ENCODE peak calls at places on chromosomes 11 and 22, in five cellular contexts. One of them, this sample, is unnamed.
A peak's percentile ranks its signal among the peaks of the same experiment; 100 is the strongest.

GRCh38 chr11:134032501-134033091 is 36.3 kb upstream of the JAM3 start:
- DNase-seq in retina: peak; percentile 69
- DNase-seq in GM12891: no peak
- DNase-seq in BJ: no peak
- DNase-seq in transverse colon: no peak
- DNase-seq in this sample: no peak

GRCh38 chr22:37472418-37473006 is 13.7 kb downstream of the MFNG start:
- DNase-seq in retina: no peak
- DNase-seq in GM12891: peak; percentile 60
- DNase-seq in BJ: no peak
- DNase-seq in transverse colon: peak; percentile 59
- DNase-seq in this sample: no peak

GRCh38 chr11:75603791-75604736 is 42.0 kb downstream of the SERPINH1 start:
- DNase-seq in retina: no peak
- DNase-seq in GM12891: no peak
- DNase-seq in BJ: peak; percentile 59
- DNase-seq in transverse colon: no peak
- DNase-seq in this sample: no peak

GRCh38 chr11:121763526-121763925 is 310.8 kb upstream of the SORL1-AS1 start:
- DNase-seq in retina: no peak
- DNase-seq in GM12891: peak; percentile 47
- DNase-seq in BJ: no peak
- DNase-seq in transverse colon: no peak
- DNase-seq in this sample: peak; percentile 52

GRCh38 chr22:42716221-42716620 is 4.4 kb downstream of the A4GALT start:
- DNase-seq in retina: no peak
- DNase-seq in GM12891: no peak
- DNase-seq in BJ: no peak
- DNase-seq in transverse colon: no peak
- DNase-seq in this sample: no peak

GRCh38 chr11:74001822-74002286 is 7.0 kb downstream of the UCP3 start:
- DNase-seq in retina: no peak
- DNase-seq in GM12891: no peak
- DNase-seq in BJ: no peak
- DNase-seq in transverse colon: no peak
- DNase-seq in this sample: no peak

GRCh38 chr11:78354741-78355705 is 62.6 kb downstream of the GAB2 start:
- DNase-seq in retina: peak; percentile 61
- DNase-seq in GM12891: no peak
- DNase-seq in BJ: no peak
- DNase-seq in transverse colon: no peak
- DNase-seq in this sample: peak; percentile 22

GRCh38 chr22:46295277-46295971 is 1.2 kb upstream of the GTSE1 start:
- DNase-seq in retina: no peak
- DNase-seq in GM12891: no peak
- DNase-seq in BJ: no peak
- DNase-seq in transverse colon: no peak
- DNase-seq in this sample: no peak

GRCh38 chr11:60851327-60852059 is 4.3 kb downstream of the PTGDR2 start:
- DNase-seq in retina: no peak
- DNase-seq in GM12891: no peak
- DNase-seq in BJ: no peak
- DNase-seq in transverse colon: no peak
- DNase-seq in this sample: no peak

GRCh38 chr22:20530368-20531153 is 23.2 kb downstream of the MED15 start:
- DNase-seq in retina: no peak
- DNase-seq in GM12891: no peak
- DNase-seq in BJ: no peak
- DNase-seq in transverse colon: peak; percentile 56
- DNase-seq in this sample: no peak

GRCh38 chr22:23913306-23913660 is 19.1 kb downstream of the MIF start:
- DNase-seq in retina: no peak
- DNase-seq in GM12891: peak; percentile 53
- DNase-seq in BJ: no peak
- DNase-seq in transverse colon: no peak
- DNase-seq in this sample: peak; percentile 57

GRCh38 chr11:122931510-122931909 is 49.0 kb downstream of the JHY start:
- DNase-seq in retina: no peak
- DNase-seq in GM12891: no peak
- DNase-seq in BJ: no peak
- DNase-seq in transverse colon: no peak
- DNase-seq in this sample: no peak

GRCh38 chr11:18394928-18395734 is 768 bp downstream of the LDHA start:
- DNase-seq in retina: no peak
- DNase-seq in GM12891: no peak
- DNase-seq in BJ: no peak
- DNase-seq in transverse colon: peak; percentile 34
- DNase-seq in this sample: peak; percentile 20

GRCh38 chr11:69357458-69358397 is 63.8 kb downstream of the MYEOV start:
- DNase-seq in retina: no peak
- DNase-seq in GM12891: no peak
- DNase-seq in BJ: no peak
- DNase-seq in transverse colon: peak; percentile 6
- DNase-seq in this sample: no peak

GRCh38 chr11:94271885-94272372 is 32.5 kb upstream of the IZUMO1R start:
- DNase-seq in retina: no peak
- DNase-seq in GM12891: no peak
- DNase-seq in BJ: no peak
- DNase-seq in transverse colon: no peak
- DNase-seq in this sample: peak; percentile 38

GRCh38 chr11:37699644-37700043 is 1101.6 kb upstream of the RAG2 start:
- DNase-seq in retina: no peak
- DNase-seq in GM12891: no peak
- DNase-seq in BJ: no peak
- DNase-seq in transverse colon: no peak
- DNase-seq in this sample: no peak

GRCh38 chr11:113419426-113420003 is 31.9 kb downstream of the ANKK1 start:
- DNase-seq in retina: peak; percentile 32
- DNase-seq in GM12891: no peak
- DNase-seq in BJ: no peak
- DNase-seq in transverse colon: no peak
- DNase-seq in this sample: no peak

GRCh38 chr11:68461284-68461861 is 821 bp downstream of the PPP6R3 start:
- DNase-seq in retina: peak; percentile 64
- DNase-seq in GM12891: no peak
- DNase-seq in BJ: no peak
- DNase-seq in transverse colon: no peak
- DNase-seq in this sample: no peak

GRCh38 chr11:79902493-79902892 is 461.7 kb upstream of the TENM4 start:
- DNase-seq in retina: no peak
- DNase-seq in GM12891: no peak
- DNase-seq in BJ: no peak
- DNase-seq in transverse colon: no peak
- DNase-seq in this sample: no peak